ENCODE peak calls at places on chromosomes 11 and 22, in six cellular contexts. F, E, R, J, I and C are unnamed samples.

GRCh38 chr22:37145415-37146385 is 4.0 kb downstream of the IL2RB start:
- DNase-seq in F (no peak), E (no peak), R (no peak), J (no peak), I (no peak), C (no peak)

GRCh38 chr22:21818487-21819182 is 48.8 kb downstream of the MAPK1 start:
- DNase-seq in F (no peak), E (no peak), R (no peak), J (no peak), I (no peak), C (no peak)

GRCh38 chr11:92440701-92441338 is 216.2 kb downstream of the FAT3 start:
- DNase-seq in F (no peak), E (no peak), R (no peak), J (no peak), I (no peak), C (no peak)

GRCh38 chr11:80096736-80097135 is 655.9 kb upstream of the TENM4 start:
- DNase-seq in F (no peak), E (no peak), R (no peak), J (no peak), I (no peak), C (no peak)

GRCh38 chr11:124115782-124116616 is 749 bp downstream of the VWA5A start:
- DNase-seq in F (no peak), E (no peak), R (no peak), J (peak; percentile 53), I (no peak), C (no peak)

GRCh38 chr11:109961261-109961660 is 131.9 kb upstream of the ZC3H12C start:
- DNase-seq in F (no peak), E (no peak), R (no peak), J (no peak), I (no peak), C (no peak)

GRCh38 chr11:2215561-2216399 is 44.2 kb upstream of the TH start:
- DNase-seq in F (peak; percentile 9), E (peak; percentile 46), R (no peak), J (no peak), I (no peak), C (no peak)

GRCh38 chr22:36331306-36331911 is 56.4 kb downstream of the MYH9 start:
- DNase-seq in F (peak; percentile 62), E (peak; percentile 75), R (peak; percentile 81), J (no peak), I (peak; percentile 73), C (peak; percentile 78)

GRCh38 chr11:11728371-11728770 is 106.6 kb upstream of the GALNT18 start:
- DNase-seq in F (no peak), E (no peak), R (no peak), J (no peak), I (no peak), C (no peak)

GRCh38 chr11:33344611-33345010 is 87.4 kb downstream of the HIPK3 start:
- DNase-seq in F (no peak), E (peak; percentile 4), R (no peak), J (no peak), I (no peak), C (no peak)

GRCh38 chr11:1889941-1890855 is 1.5 kb downstream of the PRR33 start:
- DNase-seq in F (no peak), E (no peak), R (no peak), J (no peak), I (peak; percentile 31), C (peak; percentile 39)

GRCh38 chr22:19663286-19663815 is 51.0 kb upstream of the SEPTIN5 start:
- DNase-seq in F (no peak), E (no peak), R (no peak), J (no peak), I (no peak), C (no peak)

GRCh38 chr11:107042748-107043147 is 24.5 kb upstream of the GUCY1A2 start:
- DNase-seq in F (no peak), E (no peak), R (no peak), J (no peak), I (no peak), C (no peak)

GRCh38 chr11:110990316-110990715 is 255.2 kb upstream of the POU2AF2 start:
- DNase-seq in F (no peak), E (no peak), R (no peak), J (no peak), I (no peak), C (no peak)

GRCh38 chr11:2376751-2377451 is at the start of gene CD81:
- DNase-seq in F (peak; percentile 89), E (no peak), R (no peak), J (peak; percentile 82), I (peak; percentile 84), C (peak; percentile 87)

GRCh38 chr22:38834991-38835390 is 8.8 kb downstream of the NPTXR start:
- DNase-seq in F (no peak), E (no peak), R (no peak), J (no peak), I (no peak), C (no peak)

DNA sequence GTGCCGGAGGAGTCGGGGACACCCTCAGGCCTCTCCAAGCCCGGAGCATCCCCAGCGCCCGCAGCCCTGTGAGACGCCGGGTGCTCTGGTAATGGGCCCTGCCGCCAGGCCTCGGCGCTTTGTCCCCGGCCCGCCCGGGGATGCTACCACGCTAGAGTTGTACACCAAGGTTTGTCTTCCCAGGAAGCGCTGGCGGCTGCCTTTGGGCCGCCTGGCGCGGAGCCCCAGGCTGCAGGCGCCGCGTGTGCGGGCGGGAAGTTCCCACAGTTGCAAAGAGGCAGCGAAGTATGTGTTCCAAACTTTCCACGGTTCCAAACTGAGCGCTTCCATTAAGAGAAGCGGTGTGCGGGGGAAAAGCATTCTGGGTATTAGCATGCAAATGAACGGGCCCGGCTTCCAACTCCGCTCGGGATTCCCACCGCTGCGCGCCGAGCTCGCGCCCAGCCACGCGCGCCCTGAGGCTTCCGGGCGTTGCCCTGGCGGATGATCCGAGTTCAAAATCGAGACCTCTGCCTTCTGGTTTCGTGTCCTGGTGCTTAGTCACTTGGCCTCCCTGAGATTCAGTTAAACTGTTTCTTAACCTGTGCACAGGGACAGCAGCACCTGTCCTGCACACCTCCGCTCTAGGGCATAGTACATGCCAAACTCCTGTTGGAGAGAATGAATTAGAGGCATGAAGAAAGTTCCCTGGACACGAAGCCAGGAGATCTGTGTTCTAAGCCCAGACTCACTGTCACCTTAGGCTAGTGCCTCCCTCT is 1.3 kb upstream of the PATZ1 start:
- DNase-seq in F (no peak), E (peak; percentile 64), R (no peak), J (peak; percentile 81), I (peak; percentile 54), C (peak; percentile 58)
- TF ChIP-seq POLR2A in F (no peak), E (peak; percentile 22), R (peak; percentile 14), J (peak; percentile 64), I (peak; percentile 71), C (peak; percentile 40)

GRCh38 chr11:83033972-83034672 is 37.6 kb downstream of the RAB30 start:
- DNase-seq in F (no peak), E (no peak), R (no peak), J (no peak), I (no peak), C (no peak)
- TF ChIP-seq POLR2AphosphoS5 in F (no peak), E (no peak), R (no peak), J (no peak), I (no peak), C (no peak)

GRCh38 chr11:133969072-133969471 is 12.3 kb upstream of the IGSF9B start:
- DNase-seq in F (no peak), E (no peak), R (no peak), J (no peak), I (no peak), C (no peak)

GRCh38 chr11:133968300-133968699 is 11.5 kb upstream of the IGSF9B start:
- DNase-seq in F (no peak), E (no peak), R (no peak), J (peak; percentile 71), I (no peak), C (no peak)

GRCh38 chr11:133966924-133967598 is 10.3 kb upstream of the IGSF9B start:
- DNase-seq in F (peak; percentile 46), E (no peak), R (no peak), J (peak; percentile 91), I (peak; percentile 57), C (no peak)

GRCh38 chr11:133966147-133966546 is 9.4 kb upstream of the IGSF9B start:
- DNase-seq in F (no peak), E (no peak), R (no peak), J (no peak), I (no peak), C (no peak)

GRCh38 chr11:133967599-133968238 is 11.0 kb upstream of the IGSF9B start:
- DNase-seq in F (no peak), E (no peak), R (no peak), J (no peak), I (no peak), C (no peak)
- TF ChIP-seq TAF1 in F (no peak), E (no peak), R (no peak), J (no peak), I (no peak), C (no peak)

DNA sequence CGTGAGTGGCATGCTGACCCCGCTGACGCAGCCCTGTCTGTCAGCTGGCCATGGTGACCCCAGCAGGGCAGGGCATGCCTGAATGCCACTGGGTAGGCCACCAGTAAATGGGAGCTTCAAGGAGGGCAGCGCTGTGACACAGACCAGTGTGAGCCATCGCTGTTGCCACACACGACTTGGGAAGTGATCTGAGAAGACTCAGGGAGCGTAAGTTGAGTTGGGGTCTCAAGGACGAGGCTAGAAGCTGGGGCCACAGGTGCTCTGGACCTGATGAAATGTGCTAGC is 28.2 kb downstream of the MPPED1 start:
- DNase-seq in F (no peak), E (no peak), R (no peak), J (no peak), I (no peak), C (no peak)
- TF ChIP-seq POLR2A in F (no peak), E (no peak), R (no peak), J (no peak), I (no peak), C (no peak)

GRCh38 chr11:61888043-61888442 is 3.3 kb downstream of the FADS3 start:
- DNase-seq in F (no peak), E (no peak), R (no peak), J (no peak), I (no peak), C (no peak)
- TF ChIP-seq POLR2AphosphoS5 in F (no peak), E (no peak), R (no peak), J (no peak), I (no peak), C (no peak)

DNA sequence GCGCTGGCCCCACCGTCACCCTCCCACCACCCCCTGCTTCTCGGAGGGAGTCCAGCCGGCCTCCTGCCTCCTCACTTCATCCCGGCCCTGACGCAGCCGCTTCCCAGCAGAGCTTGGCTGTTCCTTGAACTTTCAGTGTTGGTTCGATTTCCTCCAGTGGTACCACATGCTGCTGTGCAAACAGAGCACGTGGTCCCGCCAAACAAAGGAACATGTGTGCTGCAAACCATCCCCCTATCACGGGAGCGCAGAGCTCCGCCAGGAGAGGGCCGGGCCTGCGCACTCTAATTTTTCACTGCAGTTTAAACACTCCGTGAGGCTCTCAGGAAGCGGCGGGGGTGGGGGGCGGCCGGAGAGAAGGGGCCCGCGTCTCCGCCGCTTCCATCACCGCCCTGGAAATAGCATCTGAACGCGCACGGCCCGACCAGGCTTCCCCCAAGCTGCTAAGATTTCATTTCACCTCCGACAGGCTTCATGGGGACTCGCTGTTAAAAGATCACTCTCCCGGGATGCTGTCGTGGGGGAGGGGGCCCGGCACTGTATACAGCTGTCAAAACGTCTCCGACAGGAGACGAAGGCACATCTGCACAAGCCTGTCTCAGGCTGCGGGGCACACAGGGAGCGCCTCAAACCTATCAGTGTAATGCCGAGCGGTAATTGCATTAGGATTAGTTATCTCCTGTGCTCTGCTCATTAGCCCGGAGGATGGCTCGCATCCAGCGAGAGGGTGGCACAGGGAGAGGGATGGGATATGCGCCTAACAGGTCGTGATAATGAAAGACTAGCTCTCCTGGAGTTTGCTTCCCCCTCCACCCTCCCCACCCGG is 269.9 kb upstream of the SORL1-AS1 start:
- DNase-seq in F (no peak), E (peak; percentile 87), R (no peak), J (peak; percentile 76), I (no peak), C (no peak)
- TF ChIP-seq TAF1 in F (no peak), E (no peak), R (no peak), J (no peak), I (no peak), C (no peak)